ENCODE peak calls at places on chromosomes 7 and 10, in six cellular contexts. G, S, X, P, U and A are unnamed samples.

GRCh38 chr7:3558410-3558809 is 257.4 kb downstream of the SDK1 start:
- DNase-seq in G (no peak), S (no peak), X (no peak), P (no peak), U (peak; percentile 86), A (no peak)

GRCh38 chr10:133127291-133128125 is 32.5 kb upstream of the KNDC1 start:
- DNase-seq in G (peak; percentile 50), S (no peak), X (peak; percentile 55), P (peak; percentile 1), U (peak; percentile 79), A (peak; percentile 16)

GRCh38 chr10:6195376-6195775 is 7.4 kb upstream of the PFKFB3 start:
- DNase-seq in G (peak; percentile 80), S (no peak), X (no peak), P (no peak), U (no peak), A (no peak)

GRCh38 chr10:131083915-131084790 is 227.4 kb downstream of the TCERG1L start:
- DNase-seq in G (no peak), S (no peak), X (peak; percentile 74), P (no peak), U (no peak), A (no peak)

GRCh38 chr7:112093409-112093808 is 112.8 kb downstream of the DOCK4 start:
- DNase-seq in G (no peak), S (no peak), X (no peak), P (no peak), U (no peak), A (no peak)

GRCh38 chr7:100827330-100828226 is at the start of gene EPHB4:
- DNase-seq in G (peak; percentile 77), S (no peak), X (no peak), P (peak; percentile 77), U (peak; percentile 88), A (peak; percentile 84)

GRCh38 chr10:121108051-121108450 is 256.9 kb downstream of the WDR11 start:
- DNase-seq in G (no peak), S (no peak), X (no peak), P (no peak), U (no peak), A (no peak)

GRCh38 chr10:84244651-84245270 is at the start of gene RGR:
- DNase-seq in G (no peak), S (no peak), X (no peak), P (no peak), U (no peak), A (no peak)

GRCh38 chr7:119482209-119482608 is 790.8 kb upstream of the KCND2 start:
- DNase-seq in G (peak; percentile 13), S (peak; percentile 93), X (peak; percentile 64), P (peak; percentile 43), U (peak; percentile 22), A (peak; percentile 50)

GRCh38 chr7:113267271-113267670 is 148.9 kb upstream of the SMIM30 start:
- DNase-seq in G (peak; percentile 61), S (no peak), X (no peak), P (no peak), U (no peak), A (peak; percentile 12)

GRCh38 chr7:129644634-129645230 is 33.2 kb downstream of the NRF1 start:
- DNase-seq in G (peak; percentile 74), S (peak; percentile 16), X (peak; percentile 49), P (peak; percentile 38), U (peak; percentile 53), A (peak; percentile 67)

GRCh38 chr10:31426425-31426824 is 107.4 kb downstream of the ZEB1 start:
- DNase-seq in G (peak; percentile 79), S (no peak), X (no peak), P (no peak), U (no peak), A (peak; percentile 74)

GRCh38 chr7:81447351-81447952 is 322.4 kb downstream of the HGF start:
- DNase-seq in G (peak; percentile 71), S (peak; percentile 17), X (no peak), P (peak; percentile 47), U (peak; percentile 50), A (peak; percentile 75)

GRCh38 chr10:44377651-44378310 is 7.1 kb downstream of the CXCL12 start:
- DNase-seq in G (no peak), S (no peak), X (no peak), P (no peak), U (no peak), A (no peak)

GRCh38 chr10:119541046-119541445 is 1.5 kb downstream of the RGS10 start:
- DNase-seq in G (peak; percentile 88), S (no peak), X (peak; percentile 52), P (no peak), U (no peak), A (peak; percentile 13)

GRCh38 chr10:113041841-113042745 is 92.0 kb downstream of the TCF7L2 start:
- DNase-seq in G (peak; percentile 57), S (no peak), X (no peak), P (no peak), U (no peak), A (peak; percentile 19)

GRCh38 chr10:8700689-8701088 is 646.2 kb downstream of the GATA3 start:
- DNase-seq in G (no peak), S (no peak), X (no peak), P (no peak), U (no peak), A (no peak)

GRCh38 chr10:93579985-93580711 is 13.7 kb downstream of the FFAR4 start:
- DNase-seq in G (no peak), S (no peak), X (no peak), P (no peak), U (no peak), A (no peak)

GRCh38 chr10:55183993-55184392 is 383.0 kb upstream of the PCDH15 start:
- DNase-seq in G (no peak), S (peak; percentile 87), X (no peak), P (no peak), U (no peak), A (peak; percentile 38)

GRCh38 chr10:102120987-102121738 is 995 bp upstream of the LDB1 start:
- DNase-seq in G (peak; percentile 63), S (no peak), X (peak; percentile 36), P (no peak), U (peak; percentile 74), A (no peak)

GRCh38 chr7:22569586-22570321 is 69.8 kb upstream of the STEAP1B start:
- DNase-seq in G (no peak), S (no peak), X (no peak), P (no peak), U (no peak), A (peak; percentile 85)

GRCh38 chr7:23955145-23955544 is 245.1 kb downstream of the STK31 start:
- DNase-seq in G (no peak), S (no peak), X (no peak), P (no peak), U (no peak), A (peak; percentile 55)

GRCh38 chr10:101257121-101257890 is 28.0 kb upstream of the LBX1 start:
- DNase-seq in G (no peak), S (no peak), X (no peak), P (no peak), U (no peak), A (no peak)

GRCh38 chr10:34520084-34520483 is 295.0 kb downstream of the PARD3 start:
- DNase-seq in G (no peak), S (no peak), X (no peak), P (no peak), U (no peak), A (peak; percentile 100)

DNA sequence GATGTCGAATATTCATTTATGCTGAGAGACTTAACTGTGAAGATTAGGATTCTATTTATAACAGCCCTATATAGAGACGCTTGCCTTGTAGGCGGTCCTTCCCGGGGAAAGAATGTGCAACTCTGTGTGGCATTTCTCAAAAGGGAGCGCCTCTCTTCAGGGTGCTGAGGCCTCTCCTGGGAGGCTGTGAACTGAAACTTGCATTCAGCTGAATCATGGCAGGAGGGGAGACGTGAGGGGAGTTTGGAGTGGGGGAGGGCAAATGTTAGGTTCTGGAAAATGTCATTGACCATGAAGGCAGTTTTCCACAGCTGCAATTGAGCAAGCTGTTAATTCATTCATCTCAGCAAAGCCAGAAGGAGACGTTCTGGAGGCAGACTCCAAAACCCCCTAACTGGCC is 233.2 kb upstream of the FZD8 start:
- DNase-seq in G (peak; percentile 23), S (no peak), X (no peak), P (no peak), U (no peak), A (no peak)
- H3K9ac ChIP-seq in G (no peak overlapping the region), S (no peak overlapping the region), X (no peak overlapping the region), P (no peak overlapping the region), U (no peak overlapping the region), A (no peak overlapping the region)

GRCh38 chr7:54712777-54713176 is 46.2 kb downstream of the SEC61G start:
- DNase-seq in G (no peak), S (no peak), X (no peak), P (no peak), U (no peak), A (no peak)
- H3K9me2 ChIP-seq in G (no peaks in the 10 kb centered on the region), S (no peaks in the 10 kb centered on the region), X (no peaks in the 10 kb centered on the region), P (no peaks in the 10 kb centered on the region), U (no peaks in the 10 kb centered on the region), A (no peaks in the 10 kb centered on the region)

GRCh38 chr7:17229257-17229656 is 69.2 kb upstream of the AHR start:
- DNase-seq in G (no peak), S (no peak), X (no peak), P (no peak), U (no peak), A (no peak)
- H3K4me1 ChIP-seq in G (peaks cover 8% of the 10 kb centered on the region), S (peaks cover 8% of the 10 kb centered on the region), X (peaks cover 3% of the 10 kb centered on the region), P (peaks cover 9% of the 10 kb centered on the region), U (peaks cover 7% of the 10 kb centered on the region), A (peaks cover 9% of the 10 kb centered on the region)

GRCh38 chr7:50793947-50794570 is 11.4 kb upstream of the GRB10 start:
- DNase-seq in G (no peak), S (no peak), X (no peak), P (no peak), U (no peak), A (no peak)
- H3K9ac ChIP-seq in G (peak overlapping the region; percentile 50), S (no peak overlapping the region), X (no peak overlapping the region), P (peak overlapping the region; percentile 28), U (peak overlapping the region; percentile 50), A (peak overlapping the region; percentile 74)